ENCODE peak calls at places on chromosomes 2 and 18, in seven cellular contexts. T is NCI-H1092 treated with DMSO at 0.1 percent for 48 hours, W is T1000, L is AG10803, G is G401, R is heart left ventricle, E is HEK293T. B is an unnamed sample.

GRCh38 chr2:195636890-195637289 is 20.1 kb upstream of the SLC39A10 start:
- DNase-seq in T (no peak), W (no peak), L (no peak), G (no peak), R (no peak), E (no peak), B (no peak)

GRCh38 chr2:109046925-109047508 is 58.0 kb upstream of the EDAR start:
- DNase-seq in T (no peak), W (no peak), L (no peak), G (no peak), R (no peak), E (no peak), B (no peak)

GRCh38 chr18:50706199-50706598 is 113.6 kb downstream of the MRO start:
- DNase-seq in T (peak), W (no peak), L (no peak), G (no peak), R (no peak), E (no peak), B (no peak)

GRCh38 chr2:96907405-96908041 is 37.6 kb upstream of the SEMA4C start:
- DNase-seq in T (peak), W (no peak), L (peak), G (peak), R (peak), E (no peak), B (no peak)

GRCh38 chr2:43193652-43193995 is 32.8 kb downstream of the ZFP36L2 start:
- DNase-seq in T (no peak), W (no peak), L (no peak), G (no peak), R (no peak), E (no peak), B (no peak)

GRCh38 chr2:188734688-188735087 is 239.5 kb upstream of the COL3A1 start:
- DNase-seq in T (no peak), W (no peak), L (peak), G (no peak), R (no peak), E (no peak), B (no peak)

GRCh38 chr2:20425371-20425881 is 21.4 kb upstream of the RHOB start:
- DNase-seq in T (no peak), W (no peak), L (no peak), G (no peak), R (no peak), E (no peak), B (no peak)

GRCh38 chr2:47520302-47520630 is 117.3 kb downstream of the MSH2 start:
- DNase-seq in T (no peak), W (no peak), L (no peak), G (peak), R (no peak), E (no peak), B (peak)

GRCh38 chr18:23703057-23703986 is 14.1 kb downstream of the LAMA3 start:
- DNase-seq in T (peak), W (no peak), L (peak), G (peak), R (no peak), E (peak), B (peak)

GRCh38 chr2:177547122-177547521 is 154.5 kb downstream of the AGPS start:
- DNase-seq in T (no peak), W (no peak), L (no peak), G (peak), R (no peak), E (no peak), B (no peak)

GRCh38 chr2:136332436-136333095 is 214.6 kb upstream of the CXCR4 start:
- DNase-seq in T (no peak), W (no peak), L (no peak), G (no peak), R (no peak), E (no peak), B (peak)

GRCh38 chr2:143745060-143745459 is 615.8 kb downstream of the ARHGAP15 start:
- DNase-seq in T (no peak), W (no peak), L (no peak), G (no peak), R (no peak), E (no peak), B (no peak)

GRCh38 chr2:215775106-215775505 is 238.2 kb downstream of the MREG start:
- DNase-seq in T (no peak), W (no peak), L (peak), G (no peak), R (no peak), E (no peak), B (no peak)

GRCh38 chr2:55616509-55617159 is 788 bp downstream of the PPP4R3B start:
- DNase-seq in T (peak), W (no peak), L (peak), G (peak), R (no peak), E (peak), B (peak)

B was measured in NCI-H1694.